ENCODE peak calls at places on chromosomes 16 and 17, in four cellular contexts. W is AG04450, J is EL, L is fibroblast of gingiva. O is an unnamed sample.

GRCh38 chr17:78961571-78961970 is 18.2 kb downstream of the LGALS3BP start:
- DNase-seq in J (peak; percentile 29), W (no peak), L (no peak), O (no peak)

GRCh38 chr17:46126840-46127239 is 66.4 kb downstream of the KANSL1 start:
- DNase-seq in W (no peak), L (no peak), J (no peak), O (no peak)

GRCh38 chr17:81866440-81867122 is 4.6 kb downstream of the ARHGDIA start:
- DNase-seq in W (no peak), L (no peak), J (no peak), O (no peak)

GRCh38 chr17:50935201-50936124 is 69.3 kb upstream of the TOB1 start:
- DNase-seq in W (no peak), J (no peak), L (peak; percentile 94), O (no peak)

GRCh38 chr17:63276376-63276775 is 169.7 kb downstream of the CYB561 start:
- DNase-seq in W (no peak), L (no peak), J (no peak), O (no peak)

GRCh38 chr17:7237761-7238417 is 1.4 kb downstream of the PHF23 start:
- DNase-seq in W (no peak), L (peak; percentile 64), J (peak; percentile 76), O (peak; percentile 31)

GRCh38 chr17:51346218-51346982 is 86.1 kb downstream of the UTP18 start:
- DNase-seq in W (no peak), J (no peak), L (no peak), O (no peak)

GRCh38 chr16:2767891-2768290 is 9.2 kb downstream of the ELOB start:
- DNase-seq in J (no peak), W (no peak), L (no peak), O (no peak)

GRCh38 chr16:12311887-12312286 is 335.4 kb downstream of the SNX29 start:
- DNase-seq in W (no peak), L (no peak), J (no peak), O (no peak)

GRCh38 chr16:290681-291405 is 7.9 kb downstream of the PDIA2 start:
- DNase-seq in W (no peak), J (no peak), L (no peak), O (no peak)

GRCh38 chr16:80614908-80615696 is 74.3 kb downstream of the DYNLRB2 start:
- DNase-seq in J (peak; percentile 94), L (no peak), W (peak; percentile 71), O (peak; percentile 10)

GRCh38 chr17:7363311-7363710 is 8.4 kb downstream of the TMEM95 start:
- DNase-seq in W (no peak), J (peak; percentile 54), L (no peak), O (no peak)

GRCh38 chr17:80256034-80256350 is 4.7 kb upstream of the RNF213 start:
- DNase-seq in J (no peak), L (no peak), W (no peak), O (no peak)

GRCh38 chr16:50671644-50672260 is 9.4 kb downstream of the SNX20 start:
- DNase-seq in W (no peak), J (peak; percentile 32), L (no peak), O (no peak)